ENCODE peak calls at places on chromosomes 12 and 14, in four cellular contexts. A, I, T and D are unnamed samples.

GRCh38 chr12:128365032-128365431 is 98.1 kb downstream of the TMEM132C start:
- DNase-seq in A (no peak), I (no peak), T (peak; percentile 21), D (no peak)

GRCh38 chr12:15404485-15404884 is 82.2 kb downstream of the PTPRO start:
- DNase-seq in A (no peak), I (peak; percentile 2), T (no peak), D (no peak)

GRCh38 chr14:22807432-22808087 is 7.7 kb downstream of the SLC7A7 start:
- DNase-seq in A (no peak), I (no peak), T (peak; percentile 67), D (no peak)

GRCh38 chr12:131089526-131090253 is 136.0 kb downstream of the ADGRD1 start:
- DNase-seq in A (no peak), I (no peak), T (no peak), D (peak; percentile 24)

GRCh38 chr14:22887260-22887989 is 4.4 kb downstream of the REM2 start:
- DNase-seq in A (peak; percentile 76), I (peak; percentile 82), T (peak; percentile 98), D (peak; percentile 83)

GRCh38 chr12:21906919-21907642 is 34.1 kb downstream of the ABCC9 start:
- DNase-seq in A (no peak), I (no peak), T (no peak), D (no peak)

GRCh38 chr12:3187846-3188755 is 110.9 kb downstream of the TSPAN9 start:
- DNase-seq in A (no peak), I (no peak), T (no peak), D (no peak)

GRCh38 chr14:60233891-60234290 is 15.1 kb upstream of the PPM1A start:
- DNase-seq in A (no peak), I (no peak), T (no peak), D (no peak)

GRCh38 chr12:62632521-62632920 is 165.9 kb downstream of the MON2 start:
- DNase-seq in A (no peak), I (peak; percentile 25), T (peak; percentile 59), D (peak; percentile 81)

GRCh38 chr14:103688906-103689902 is 26.0 kb downstream of the XRCC3 start:
- DNase-seq in A (no peak), I (no peak), T (no peak), D (no peak)

GRCh38 chr14:58607571-58608317 is 30.0 kb upstream of the DACT1 start:
- DNase-seq in A (no peak), I (peak; percentile 6), T (no peak), D (no peak)
- H2BK120ac ChIP-seq in A (no peak overlapping the region), I (no peak overlapping the region), T (no peak overlapping the region), D (no peak overlapping the region)

GRCh38 chr12:113467154-113467513 is 4.5 kb downstream of the LHX5 start:
- DNase-seq in A (no peak), I (no peak), T (no peak), D (peak; percentile 47)
- H2BK5ac ChIP-seq in A (peak overlapping the region; percentile 68), I (no peak overlapping the region), T (no peak overlapping the region), D (no peak overlapping the region)

GRCh38 chr14:50006141-50006540 is 110.2 kb downstream of the VCPKMT start:
- DNase-seq in A (no peak), I (no peak), T (no peak), D (no peak)

GRCh38 chr14:50010752-50011151 is 105.6 kb downstream of the VCPKMT start:
- DNase-seq in A (no peak), I (no peak), T (no peak), D (no peak)

GRCh38 chr14:50007123-50007903 is 109.1 kb downstream of the VCPKMT start:
- DNase-seq in A (no peak), I (no peak), T (peak; percentile 65), D (peak; percentile 50)

GRCh38 chr14:50011242-50011641 is 105.1 kb downstream of the VCPKMT start:
- DNase-seq in A (no peak), I (no peak), T (no peak), D (no peak)

DNA sequence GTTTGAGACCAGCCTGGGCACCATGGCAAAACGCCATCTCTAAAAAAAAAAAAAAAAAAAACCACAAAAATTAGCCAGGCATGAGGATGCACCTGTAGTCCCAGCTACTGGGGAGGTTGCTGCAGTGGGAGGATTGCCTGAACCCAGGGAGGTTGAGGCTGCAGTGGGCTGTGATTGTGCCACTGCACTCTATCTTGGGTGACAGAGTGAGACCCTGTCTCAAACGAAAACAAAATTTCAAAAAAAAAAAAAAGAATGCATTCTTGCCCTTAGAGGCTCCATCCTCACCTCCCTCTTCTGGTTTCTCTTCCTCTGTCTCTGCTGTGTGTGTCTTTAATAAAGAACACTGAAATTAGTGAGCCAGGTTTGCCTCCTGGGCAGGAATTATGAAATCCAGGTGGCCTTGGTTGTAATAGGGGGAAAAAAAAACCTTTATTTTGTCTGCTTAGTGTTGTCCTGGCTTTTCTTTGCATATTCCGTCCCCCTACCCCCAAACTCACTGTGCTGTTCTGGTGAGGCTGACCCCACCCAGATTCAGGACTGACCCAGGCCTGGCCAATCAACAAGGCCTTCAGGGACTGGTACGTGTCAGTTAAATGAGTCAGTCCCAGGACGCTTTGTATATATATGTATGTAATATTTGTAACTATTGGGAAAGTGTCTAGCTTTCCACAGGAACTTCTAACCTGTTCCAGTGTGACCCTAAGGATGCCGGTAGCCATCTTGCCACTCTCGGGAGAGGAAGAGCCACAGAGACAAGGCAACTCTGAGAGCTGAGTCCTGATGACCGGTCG is 107.6 kb downstream of the VCPKMT start:
- DNase-seq in A (no peak), I (peak; percentile 64), T (no peak), D (no peak)
- H2BK120ac ChIP-seq in A (no peak overlapping the region), I (no peak overlapping the region), T (no peak overlapping the region), D (no peak overlapping the region)

DNA sequence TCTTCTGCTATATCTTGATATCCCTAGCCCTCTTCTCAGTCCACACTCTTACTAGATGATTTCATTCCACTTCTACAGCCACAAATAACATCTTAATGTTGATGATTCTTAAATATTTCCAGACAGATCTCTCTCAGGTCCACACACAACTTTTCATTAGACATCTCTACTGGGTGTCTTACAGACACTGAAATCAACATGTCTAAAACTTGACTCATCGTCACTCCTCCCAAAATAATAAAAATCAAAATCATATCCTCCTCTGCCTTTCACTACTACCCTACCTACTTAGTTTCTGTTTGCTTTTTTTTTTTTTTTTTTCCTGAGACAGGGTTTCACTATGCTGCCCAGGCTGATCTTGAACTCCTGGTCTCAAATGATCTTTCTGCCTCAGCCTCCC is 11.8 kb downstream of the PRDM4 start:
- DNase-seq in A (no peak), I (peak; percentile 31), T (no peak), D (no peak)
- H2BK5ac ChIP-seq in A (no peak overlapping the region), I (no peak overlapping the region), T (no peak overlapping the region), D (no peak overlapping the region)